ENCODE peak calls at places on chromosome 10, in eight cellular contexts. One of them, this sample, is unnamed.

GRCh38 chr10:29734640-29734979 is 99.8 kb upstream of the SVIL start:
- DNase-seq in endothelial cell of umbilical vein: peak
- DNase-seq in GM23338: no peak
- DNase-seq in HCT116: no peak
- DNase-seq in HepG2: no peak
- DNase-seq in K562: no peak
- DNase-seq in H1: no peak
- DNase-seq in GM12878: no peak
- DNase-seq in this sample: no peak

GRCh38 chr10:124306922-124307371 is 111.8 kb downstream of the OAT start:
- DNase-seq in endothelial cell of umbilical vein: no peak
- DNase-seq in GM23338: no peak
- DNase-seq in HCT116: no peak
- DNase-seq in HepG2: no peak
- DNase-seq in K562: no peak
- DNase-seq in H1: no peak
- DNase-seq in GM12878: no peak
- DNase-seq in this sample: no peak

GRCh38 chr10:15744217-15744865 is 24.6 kb upstream of the ITGA8 start:
- DNase-seq in endothelial cell of umbilical vein: peak
- DNase-seq in GM23338: peak
- DNase-seq in HCT116: peak
- DNase-seq in HepG2: peak
- DNase-seq in K562: peak
- DNase-seq in H1: no peak
- DNase-seq in GM12878: no peak
- DNase-seq in this sample: no peak

GRCh38 chr10:86159797-86160196 is 206.8 kb downstream of the GRID1 start:
- DNase-seq in endothelial cell of umbilical vein: no peak
- DNase-seq in GM23338: no peak
- DNase-seq in HCT116: no peak
- DNase-seq in HepG2: no peak
- DNase-seq in K562: no peak
- DNase-seq in H1: no peak
- DNase-seq in GM12878: no peak
- DNase-seq in this sample: no peak

GRCh38 chr10:62170738-62171137 is 97.9 kb downstream of the RTKN2 start:
- DNase-seq in endothelial cell of umbilical vein: no peak
- DNase-seq in GM23338: no peak
- DNase-seq in HCT116: no peak
- DNase-seq in HepG2: no peak
- DNase-seq in K562: no peak
- DNase-seq in H1: no peak
- DNase-seq in GM12878: no peak
- DNase-seq in this sample: no peak

GRCh38 chr10:13503745-13504463 is 24.9 kb downstream of the BEND7 start:
- DNase-seq in endothelial cell of umbilical vein: no peak
- DNase-seq in GM23338: no peak
- DNase-seq in HCT116: no peak
- DNase-seq in HepG2: no peak
- DNase-seq in K562: no peak
- DNase-seq in H1: no peak
- DNase-seq in GM12878: no peak
- DNase-seq in this sample: no peak

GRCh38 chr10:132575320-132576201 is 38.0 kb downstream of the INPP5A start:
- DNase-seq in endothelial cell of umbilical vein: peak
- DNase-seq in GM23338: no peak
- DNase-seq in HCT116: no peak
- DNase-seq in HepG2: no peak
- DNase-seq in K562: no peak
- DNase-seq in H1: no peak
- DNase-seq in GM12878: peak
- DNase-seq in this sample: no peak

GRCh38 chr10:89249066-89249465 is 2.5 kb downstream of the LIPA start:
- DNase-seq in endothelial cell of umbilical vein: no peak
- DNase-seq in GM23338: no peak
- DNase-seq in HCT116: no peak
- DNase-seq in HepG2: no peak
- DNase-seq in K562: no peak
- DNase-seq in H1: no peak
- DNase-seq in GM12878: no peak
- DNase-seq in this sample: no peak

GRCh38 chr10:131730771-131731497 is 169.9 kb upstream of the PPP2R2D start:
- DNase-seq in endothelial cell of umbilical vein: no peak
- DNase-seq in GM23338: no peak
- DNase-seq in HCT116: no peak
- DNase-seq in HepG2: no peak
- DNase-seq in K562: no peak
- DNase-seq in H1: no peak
- DNase-seq in GM12878: no peak
- DNase-seq in this sample: no peak

GRCh38 chr10:78267598-78267997 is 233.9 kb downstream of the RPS24 start:
- DNase-seq in endothelial cell of umbilical vein: no peak
- DNase-seq in GM23338: no peak
- DNase-seq in HCT116: no peak
- DNase-seq in HepG2: no peak
- DNase-seq in K562: no peak
- DNase-seq in H1: no peak
- DNase-seq in GM12878: no peak
- DNase-seq in this sample: no peak

GRCh38 chr10:80471715-80472233 is 17.7 kb downstream of the TSPAN14 start:
- DNase-seq in endothelial cell of umbilical vein: no peak
- DNase-seq in GM23338: no peak
- DNase-seq in HCT116: peak
- DNase-seq in HepG2: no peak
- DNase-seq in K562: no peak
- DNase-seq in H1: no peak
- DNase-seq in GM12878: no peak
- DNase-seq in this sample: no peak

GRCh38 chr10:75105576-75106197 is 5.8 kb upstream of the SAMD8 start:
- DNase-seq in endothelial cell of umbilical vein: no peak
- DNase-seq in GM23338: no peak
- DNase-seq in HCT116: no peak
- DNase-seq in HepG2: no peak
- DNase-seq in K562: no peak
- DNase-seq in H1: no peak
- DNase-seq in GM12878: no peak
- DNase-seq in this sample: no peak

GRCh38 chr10:127797339-127797738 is 60.4 kb downstream of the FOXI2 start:
- DNase-seq in endothelial cell of umbilical vein: peak
- DNase-seq in GM23338: no peak
- DNase-seq in HCT116: no peak
- DNase-seq in HepG2: peak
- DNase-seq in K562: no peak
- DNase-seq in H1: peak
- DNase-seq in GM12878: no peak
- DNase-seq in this sample: no peak

GRCh38 chr10:110642204-110642979 is 1.7 kb upstream of the RBM20 start:
- DNase-seq in endothelial cell of umbilical vein: no peak
- DNase-seq in GM23338: no peak
- DNase-seq in HCT116: no peak
- DNase-seq in HepG2: no peak
- DNase-seq in K562: no peak
- DNase-seq in H1: no peak
- DNase-seq in GM12878: no peak
- DNase-seq in this sample: no peak

GRCh38 chr10:50373821-50374501 is 122.6 kb upstream of the ASAH2 start:
- DNase-seq in endothelial cell of umbilical vein: no peak
- DNase-seq in GM23338: no peak
- DNase-seq in HCT116: no peak
- DNase-seq in HepG2: no peak
- DNase-seq in K562: no peak
- DNase-seq in H1: no peak
- DNase-seq in GM12878: no peak
- DNase-seq in this sample: no peak

GRCh38 chr10:123891147-123892011 is at the start of gene CPXM2:
- DNase-seq in endothelial cell of umbilical vein: no peak
- DNase-seq in GM23338: peak
- DNase-seq in HCT116: no peak
- DNase-seq in HepG2: no peak
- DNase-seq in K562: no peak
- DNase-seq in H1: peak
- DNase-seq in GM12878: no peak
- DNase-seq in this sample: no peak

DNA sequence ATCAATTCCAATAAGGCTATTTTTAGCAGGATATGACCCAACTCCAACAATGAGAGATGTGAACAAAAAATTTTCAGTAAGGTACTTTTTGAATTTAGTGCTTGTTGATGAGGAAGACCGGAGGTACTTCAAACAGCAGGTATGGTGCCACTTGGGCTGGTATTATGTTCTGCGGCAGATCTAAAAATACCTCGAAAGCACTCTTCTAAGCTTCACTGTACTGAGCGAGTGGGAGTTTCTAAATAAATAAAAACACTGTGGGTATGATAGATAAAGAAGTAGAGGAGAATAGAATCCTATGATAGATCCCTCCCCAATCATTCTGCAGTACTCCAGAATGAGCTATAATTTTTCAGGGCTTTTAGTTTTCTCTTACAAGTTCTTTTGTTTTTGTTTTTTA is 11.5 kb upstream of the SUPV3L1 start:
- DNase-seq in endothelial cell of umbilical vein: no peak
- DNase-seq in GM23338: no peak
- DNase-seq in HCT116: no peak
- DNase-seq in HepG2: no peak
- DNase-seq in K562: no peak
- DNase-seq in H1: no peak
- DNase-seq in GM12878: no peak
- DNase-seq in this sample: no peak
- TF ChIP-seq EZH2 in endothelial cell of umbilical vein: no peak
- TF ChIP-seq EZH2 in GM23338: no peak
- TF ChIP-seq EZH2 in HCT116: no peak
- TF ChIP-seq EZH2 in HepG2: no peak
- TF ChIP-seq EZH2 in K562: no peak
- TF ChIP-seq EZH2 in H1: no peak
- TF ChIP-seq EZH2 in GM12878: no peak
- TF ChIP-seq EZH2 in this sample: no peak

GRCh38 chr10:102985811-102986210 is 67.7 kb downstream of the CNNM2 start:
- DNase-seq in endothelial cell of umbilical vein: no peak
- DNase-seq in GM23338: no peak
- DNase-seq in HCT116: no peak
- DNase-seq in HepG2: no peak
- DNase-seq in K562: no peak
- DNase-seq in H1: no peak
- DNase-seq in GM12878: no peak
- DNase-seq in this sample: no peak

GRCh38 chr10:102982281-102982680 is 64.2 kb downstream of the CNNM2 start:
- DNase-seq in endothelial cell of umbilical vein: no peak
- DNase-seq in GM23338: no peak
- DNase-seq in HCT116: no peak
- DNase-seq in HepG2: no peak
- DNase-seq in K562: no peak
- DNase-seq in H1: no peak
- DNase-seq in GM12878: no peak
- DNase-seq in this sample: no peak

GRCh38 chr10:102988404-102989314 is 70.6 kb downstream of the CNNM2 start:
- DNase-seq in endothelial cell of umbilical vein: no peak
- DNase-seq in GM23338: no peak
- DNase-seq in HCT116: no peak
- DNase-seq in HepG2: peak
- DNase-seq in K562: peak
- DNase-seq in H1: no peak
- DNase-seq in GM12878: no peak
- DNase-seq in this sample: no peak

DNA sequence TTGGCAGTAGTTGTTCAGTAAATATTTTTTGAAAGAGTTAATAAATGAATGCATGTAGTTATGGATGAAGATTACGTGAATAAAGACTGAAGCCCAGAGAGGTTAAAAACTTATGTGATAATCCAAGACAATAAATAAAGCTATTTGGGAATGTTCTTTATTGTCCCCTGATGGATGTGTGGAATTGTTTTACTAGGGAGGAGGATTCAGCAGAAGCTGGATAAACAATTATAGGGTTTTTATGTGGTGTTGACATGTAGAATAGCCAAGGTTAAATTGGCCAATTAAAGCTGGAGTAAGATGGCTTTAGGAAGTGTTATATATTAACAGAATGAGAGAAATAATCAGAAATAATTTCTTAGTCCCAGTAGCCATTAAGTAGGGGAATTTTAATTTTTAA is 66.0 kb downstream of the CNNM2 start:
- DNase-seq in endothelial cell of umbilical vein: no peak
- DNase-seq in GM23338: no peak
- DNase-seq in HCT116: no peak
- DNase-seq in HepG2: no peak
- DNase-seq in K562: no peak
- DNase-seq in H1: no peak
- DNase-seq in GM12878: no peak
- DNase-seq in this sample: no peak
- TF ChIP-seq POLR2AphosphoS5 in endothelial cell of umbilical vein: no peak
- TF ChIP-seq POLR2AphosphoS5 in GM23338: no peak
- TF ChIP-seq POLR2AphosphoS5 in HCT116: no peak
- TF ChIP-seq POLR2AphosphoS5 in HepG2: no peak
- TF ChIP-seq POLR2AphosphoS5 in K562: no peak
- TF ChIP-seq POLR2AphosphoS5 in H1: no peak
- TF ChIP-seq POLR2AphosphoS5 in GM12878: no peak
- TF ChIP-seq POLR2AphosphoS5 in this sample: no peak

GRCh38 chr10:42488416-42488815 is 150.0 kb downstream of the ZNF33B start:
- DNase-seq in endothelial cell of umbilical vein: peak
- DNase-seq in GM23338: no peak
- DNase-seq in HCT116: no peak
- DNase-seq in HepG2: no peak
- DNase-seq in K562: no peak
- DNase-seq in H1: no peak
- DNase-seq in GM12878: no peak
- DNase-seq in this sample: no peak
- H3K4me3 ChIP-seq in endothelial cell of umbilical vein: no peak
- H3K4me3 ChIP-seq in GM23338: no peak
- H3K4me3 ChIP-seq in HCT116: no peak
- H3K4me3 ChIP-seq in HepG2: no peak
- H3K4me3 ChIP-seq in K562: no peak
- H3K4me3 ChIP-seq in H1: no peak
- H3K4me3 ChIP-seq in GM12878: no peak
- H3K4me3 ChIP-seq in this sample: no peak

DNA sequence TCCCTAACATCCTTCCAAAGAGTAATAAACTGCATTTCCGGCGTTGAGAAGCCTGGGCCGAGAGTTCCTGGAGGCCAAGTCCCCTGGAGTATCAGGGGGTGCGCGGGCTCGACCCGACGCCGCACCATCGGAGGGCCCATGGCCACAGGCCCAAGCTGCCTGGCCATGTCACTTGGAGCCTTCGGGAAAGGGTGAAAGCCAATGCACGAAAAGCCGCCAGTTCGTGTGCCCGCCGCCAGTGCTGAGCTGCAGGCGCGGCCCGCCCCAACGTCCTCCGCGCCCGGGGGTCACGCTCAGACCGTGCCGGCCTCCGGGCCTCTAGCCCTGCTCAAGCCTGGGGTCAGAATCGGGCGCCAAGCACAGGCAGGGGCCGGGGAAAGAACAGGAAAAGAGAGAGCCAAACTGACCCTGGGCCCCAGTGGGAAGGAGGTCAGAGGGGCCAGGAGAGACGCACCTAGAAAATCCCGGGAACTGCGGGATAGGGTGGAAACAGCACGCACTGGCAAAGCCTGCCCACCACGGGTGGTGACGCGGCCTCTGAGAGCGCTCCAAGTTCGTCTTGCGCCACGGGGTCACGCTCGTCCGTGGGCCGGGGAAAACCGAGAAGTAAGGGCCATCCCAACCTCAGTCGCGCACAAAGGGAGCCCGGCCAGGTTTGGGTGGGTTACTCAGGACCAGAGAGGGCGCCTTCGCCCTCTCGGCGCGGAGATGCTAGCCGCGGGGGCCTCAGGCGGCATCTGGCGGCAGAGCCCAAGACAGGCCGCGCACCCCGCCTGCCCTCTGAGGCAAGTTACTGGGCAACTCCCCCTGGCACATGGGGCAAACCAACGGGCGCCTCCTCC is 4.2 kb upstream of the EBF3 start:
- DNase-seq in endothelial cell of umbilical vein: no peak
- DNase-seq in GM23338: no peak
- DNase-seq in HCT116: no peak
- DNase-seq in HepG2: no peak
- DNase-seq in K562: no peak
- DNase-seq in H1: no peak
- DNase-seq in GM12878: no peak
- DNase-seq in this sample: no peak
- TF ChIP-seq EZH2 in endothelial cell of umbilical vein: peak
- TF ChIP-seq EZH2 in GM23338: no peak
- TF ChIP-seq EZH2 in HCT116: no peak
- TF ChIP-seq EZH2 in HepG2: no peak
- TF ChIP-seq EZH2 in K562: no peak
- TF ChIP-seq EZH2 in H1: peak
- TF ChIP-seq EZH2 in GM12878: no peak
- TF ChIP-seq EZH2 in this sample: no peak